ENCODE peak calls at places on chromosomes 7 and 10, in ten cellular contexts. I is sigmoid colon, E is suprapubic skin, P is HL-60, U is stomach, S is upper lobe of left lung, N is esophagus muscularis mucosa, Q is transverse colon, Z is Panc1, H is H1. B is an unnamed sample.
A peak's percentile ranks its signal among the peaks of the same experiment; 100 is the strongest.

GRCh38 chr10:13272164-13272571 is 27.7 kb downstream of the PHYH start:
- DNase-seq in I (peak; percentile 71), E (no peak), P (no peak), U (no peak), S (peak; percentile 24), N (no peak), Q (peak; percentile 12), Z (no peak), H (peak; percentile 52), B (no peak)

GRCh38 chr7:115116773-115117715 is 195.2 kb downstream of the MDFIC start:
- DNase-seq in I (no peak), E (no peak), P (no peak), U (no peak), S (no peak), N (no peak), Q (no peak), Z (no peak), H (no peak), B (no peak)

GRCh38 chr7:3312583-3312982 is 11.5 kb downstream of the SDK1 start:
- DNase-seq in I (no peak), E (no peak), P (no peak), U (no peak), S (no peak), N (no peak), Q (no peak), Z (no peak), H (no peak), B (no peak)

GRCh38 chr10:81600185-81600584 is 274.8 kb upstream of the NRG3 start:
- DNase-seq in I (no peak), E (no peak), P (no peak), U (no peak), S (no peak), N (no peak), Q (no peak), Z (peak; percentile 46), H (no peak), B (no peak)

GRCh38 chr7:78081344-78081743 is 282.8 kb downstream of the PHTF2 start:
- DNase-seq in I (no peak), E (no peak), P (no peak), U (no peak), S (no peak), N (no peak), Q (no peak), Z (no peak), H (no peak), B (no peak)

GRCh38 chr10:133358162-133358919 is 522 bp upstream of the FUOM start:
- DNase-seq in I (peak; percentile 81), E (no peak), P (no peak), U (no peak), S (no peak), N (no peak), Q (no peak), Z (no peak), H (peak; percentile 55), B (no peak)

GRCh38 chr7:135335628-135336139 is 102.0 kb downstream of the STRA8 start:
- DNase-seq in I (no peak), E (no peak), P (peak; percentile 26), U (peak; percentile 70), S (peak; percentile 51), N (no peak), Q (peak; percentile 71), Z (peak; percentile 25), H (peak; percentile 93), B (peak; percentile 40)

GRCh38 chr10:23994459-23995046 is 214.4 kb upstream of the KIAA1217 start:
- DNase-seq in I (no peak), E (no peak), P (peak; percentile 2), U (peak; percentile 74), S (peak; percentile 54), N (no peak), Q (peak; percentile 52), Z (peak; percentile 38), H (peak; percentile 84), B (peak; percentile 2)

GRCh38 chr10:1515780-1516491 is 221.4 kb downstream of the ADARB2 start:
- DNase-seq in I (no peak), E (no peak), P (no peak), U (no peak), S (no peak), N (peak; percentile 84), Q (no peak), Z (no peak), H (no peak), B (no peak)

GRCh38 chr10:20004087-20004523 is 187.9 kb downstream of the PLXDC2 start:
- DNase-seq in I (peak; percentile 74), E (no peak), P (peak; percentile 64), U (no peak), S (peak; percentile 52), N (no peak), Q (peak; percentile 28), Z (no peak), H (no peak), B (no peak)

GRCh38 chr10:68163735-68164134 is 54.4 kb downstream of the MYPN start:
- DNase-seq in I (no peak), E (no peak), P (no peak), U (no peak), S (no peak), N (no peak), Q (no peak), Z (no peak), H (no peak), B (no peak)

GRCh38 chr7:21251166-21251806 is 176.6 kb upstream of the SP4 start:
- DNase-seq in I (no peak), E (no peak), P (no peak), U (peak; percentile 28), S (no peak), N (no peak), Q (peak; percentile 25), Z (no peak), H (no peak), B (no peak)

GRCh38 chr7:143345428-143345900 is 17.0 kb downstream of the FAM131B start:
- DNase-seq in I (no peak), E (no peak), P (peak; percentile 56), U (peak; percentile 68), S (peak; percentile 75), N (no peak), Q (peak; percentile 70), Z (no peak), H (peak; percentile 82), B (no peak)
- TF ChIP-seq POLR2AphosphoS5 in I (no peak), E (no peak), P (no peak), U (no peak), S (no peak), N (no peak), Q (no peak), Z (no peak), H (no peak), B (no peak)

GRCh38 chr10:2893991-2894390 is 173.4 kb upstream of the PFKP start:
- DNase-seq in I (no peak), E (no peak), P (no peak), U (no peak), S (no peak), N (no peak), Q (no peak), Z (no peak), H (peak; percentile 26), B (no peak)
- TF ChIP-seq POLR2AphosphoS5 in I (no peak), E (no peak), P (no peak), U (no peak), S (no peak), N (no peak), Q (no peak), Z (no peak), H (no peak), B (no peak)

DNA sequence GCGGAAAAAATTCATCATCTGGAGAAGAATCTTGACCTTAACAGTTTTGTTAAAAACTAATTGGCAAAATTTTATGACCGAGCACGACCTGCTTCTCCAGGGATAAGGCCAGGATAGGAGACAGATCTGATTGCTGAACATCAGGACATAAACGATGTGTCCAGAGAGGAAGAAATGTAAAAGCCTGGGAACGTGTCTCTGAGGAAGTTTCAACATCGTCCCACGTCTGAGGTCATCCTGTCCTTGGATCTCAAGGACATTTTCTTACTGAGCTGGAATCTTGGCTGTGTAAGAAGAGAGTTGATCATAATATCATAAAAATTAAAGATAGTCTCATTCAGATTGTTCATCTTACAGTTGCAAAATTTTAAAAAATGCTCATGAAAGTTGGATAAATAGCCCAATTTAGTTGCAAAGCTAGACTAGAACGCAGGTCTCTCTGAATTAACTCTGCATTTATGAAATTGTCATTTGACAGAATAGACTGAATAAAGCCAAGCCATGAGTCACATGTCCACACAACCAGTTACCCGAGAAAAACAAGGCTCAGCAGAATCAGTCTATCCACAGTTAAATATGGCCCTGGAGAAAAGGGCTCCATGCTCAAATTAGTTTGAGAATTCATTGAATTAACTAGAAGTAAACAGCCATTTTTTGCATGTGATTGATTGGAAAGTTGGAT is 120.0 kb upstream of the EGFR start:
- DNase-seq in I (peak; percentile 76), E (peak; percentile 72), P (no peak), U (no peak), S (no peak), N (no peak), Q (no peak), Z (no peak), H (no peak), B (no peak)
- TF ChIP-seq POLR2AphosphoS5 in I (no peak), E (peak; percentile 47), P (no peak), U (no peak), S (no peak), N (peak; percentile 33), Q (peak; percentile 30), Z (no peak), H (no peak), B (no peak)

DNA sequence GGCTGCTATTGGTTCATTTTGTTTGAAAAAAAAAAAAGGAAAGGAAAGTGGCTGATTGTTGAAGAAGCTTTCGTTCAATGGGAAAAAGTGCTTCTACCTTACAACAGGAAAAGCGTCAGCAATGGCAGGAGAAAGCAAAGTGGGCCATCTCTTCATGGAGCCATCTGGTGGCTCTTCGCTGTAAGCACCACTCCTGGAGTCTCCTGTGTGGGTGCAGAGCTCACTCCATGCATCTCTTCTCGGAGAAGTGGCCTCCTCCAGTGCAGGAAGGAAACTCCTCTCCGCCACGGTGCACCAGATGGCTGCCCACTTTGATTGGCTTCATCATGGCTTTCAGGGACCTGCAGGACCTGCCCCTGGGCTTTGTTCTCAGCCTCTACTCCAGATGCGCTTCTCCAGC is 250.9 kb downstream of the PTEN start:
- DNase-seq in I (no peak), E (no peak), P (peak; percentile 62), U (peak; percentile 65), S (peak; percentile 77), N (peak; percentile 80), Q (peak; percentile 29), Z (peak; percentile 42), H (no peak), B (no peak)
- TF ChIP-seq POLR2AphosphoS5 in I (no peak), E (no peak), P (no peak), U (no peak), S (no peak), N (no peak), Q (no peak), Z (no peak), H (no peak), B (no peak)

DNA sequence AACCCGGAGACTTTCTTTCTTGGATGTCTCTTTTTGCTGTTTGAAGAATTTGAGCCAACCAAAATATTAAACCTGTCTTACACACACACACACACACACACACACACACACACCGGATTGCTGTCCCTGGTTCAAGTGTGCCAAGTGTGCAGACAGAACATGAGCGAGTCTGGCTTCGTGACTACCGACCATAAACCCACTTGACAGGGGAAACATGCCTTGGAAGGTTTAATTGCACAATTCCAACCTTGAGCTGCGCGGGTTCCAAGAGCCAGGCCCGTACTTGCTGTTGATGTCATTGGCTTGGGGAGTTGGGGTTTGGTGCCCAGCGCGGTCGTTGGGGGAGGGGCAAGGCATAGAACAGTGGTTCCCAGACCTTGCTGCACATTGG is 1.7 kb downstream of the EGFR start:
- DNase-seq in I (peak; percentile 93), E (peak; percentile 88), P (no peak), U (no peak), S (peak; percentile 82), N (peak; percentile 91), Q (peak; percentile 59), Z (no peak), H (no peak), B (no peak)
- TF ChIP-seq POLR2AphosphoS5 in I (peak; percentile 73), E (peak; percentile 73), P (no peak), U (no peak), S (peak; percentile 7), N (peak; percentile 65), Q (peak; percentile 68), Z (no peak), H (no peak), B (no peak)

GRCh38 chr7:15015545-15016314 is 113.2 kb upstream of the DGKB start:
- DNase-seq in I (no peak), E (no peak), P (peak; percentile 35), U (peak; percentile 27), S (peak; percentile 23), N (no peak), Q (no peak), Z (peak; percentile 22), H (peak; percentile 55), B (no peak)
- TF ChIP-seq POLR2AphosphoS5 in I (no peak), E (no peak), P (no peak), U (no peak), S (no peak), N (no peak), Q (no peak), Z (no peak), H (no peak), B (no peak)